ENCODE peak calls at places on chromosomes 13 and 19, in four cellular contexts. One of them, this sample, is unnamed.

GRCh38 chr13:114304346-114305034 is 9.8 kb upstream of the CHAMP1 start:
- DNase-seq in psoas muscle: peak; percentile 36
- DNase-seq in thoracic aorta: no peak
- DNase-seq in heart right ventricle: no peak
- DNase-seq in this sample: no peak

GRCh38 chr19:33687761-33688656 is 66.3 kb downstream of the CHST8 start:
- DNase-seq in heart right ventricle: no peak
- DNase-seq in thoracic aorta: no peak
- DNase-seq in psoas muscle: no peak
- DNase-seq in this sample: no peak

GRCh38 chr19:30865481-30865880 is 483.8 kb downstream of the TSHZ3 start:
- DNase-seq in heart right ventricle: no peak
- DNase-seq in psoas muscle: no peak
- DNase-seq in thoracic aorta: no peak
- DNase-seq in this sample: no peak

GRCh38 chr13:50735071-50735470 is 108.4 kb downstream of the DLEU7 start:
- DNase-seq in heart right ventricle: no peak
- DNase-seq in psoas muscle: no peak
- DNase-seq in thoracic aorta: no peak
- DNase-seq in this sample: no peak

GRCh38 chr19:58252102-58252685 is 23.5 kb downstream of the ZNF544 start:
- DNase-seq in psoas muscle: no peak
- DNase-seq in thoracic aorta: no peak
- DNase-seq in heart right ventricle: no peak
- DNase-seq in this sample: no peak

GRCh38 chr13:20945952-20946383 is 43.4 kb upstream of the XPO4 start:
- DNase-seq in thoracic aorta: no peak
- DNase-seq in heart right ventricle: peak; percentile 26
- DNase-seq in psoas muscle: no peak
- DNase-seq in this sample: peak; percentile 22

GRCh38 chr19:18589380-18590272 is 1.0 kb downstream of the REX1BD start:
- DNase-seq in thoracic aorta: no peak
- DNase-seq in heart right ventricle: peak; percentile 63
- DNase-seq in psoas muscle: peak; percentile 84
- DNase-seq in this sample: no peak

GRCh38 chr13:42279080-42279479 is 7.1 kb downstream of the AKAP11 start:
- DNase-seq in heart right ventricle: no peak
- DNase-seq in thoracic aorta: no peak
- DNase-seq in psoas muscle: no peak
- DNase-seq in this sample: no peak

GRCh38 chr13:46165485-46166220 is 16.3 kb downstream of the LCP1 start:
- DNase-seq in heart right ventricle: no peak
- DNase-seq in thoracic aorta: no peak
- DNase-seq in psoas muscle: no peak
- DNase-seq in this sample: no peak

DNA sequence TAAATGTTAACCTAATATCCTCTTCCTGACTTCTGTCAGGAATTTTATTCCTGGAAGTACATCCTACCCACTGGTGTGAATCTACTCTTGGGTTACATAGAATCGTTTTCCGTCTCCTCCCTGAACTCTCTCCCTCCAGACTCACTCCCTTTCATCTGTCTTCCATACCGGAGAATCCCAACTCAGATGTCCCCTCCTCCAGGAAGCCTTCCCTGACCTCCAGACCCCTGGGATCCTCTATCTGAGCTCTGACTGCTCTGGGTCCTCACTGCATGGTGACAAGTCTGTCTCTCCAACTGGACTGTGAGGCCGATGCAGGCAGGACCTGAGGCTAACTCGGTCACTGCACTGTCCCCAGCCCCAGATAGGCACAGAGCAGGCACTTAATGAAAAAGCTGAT is 24.6 kb downstream of the OPA3 start:
- DNase-seq in thoracic aorta: no peak
- DNase-seq in psoas muscle: no peak
- DNase-seq in heart right ventricle: no peak
- DNase-seq in this sample: no peak
- H3K27ac ChIP-seq in thoracic aorta: no peak overlapping the region
- H3K27ac ChIP-seq in psoas muscle: no peak overlapping the region
- H3K27ac ChIP-seq in heart right ventricle: peak overlapping the region; percentile 45
- H3K27ac ChIP-seq in this sample: no peak overlapping the region

DNA sequence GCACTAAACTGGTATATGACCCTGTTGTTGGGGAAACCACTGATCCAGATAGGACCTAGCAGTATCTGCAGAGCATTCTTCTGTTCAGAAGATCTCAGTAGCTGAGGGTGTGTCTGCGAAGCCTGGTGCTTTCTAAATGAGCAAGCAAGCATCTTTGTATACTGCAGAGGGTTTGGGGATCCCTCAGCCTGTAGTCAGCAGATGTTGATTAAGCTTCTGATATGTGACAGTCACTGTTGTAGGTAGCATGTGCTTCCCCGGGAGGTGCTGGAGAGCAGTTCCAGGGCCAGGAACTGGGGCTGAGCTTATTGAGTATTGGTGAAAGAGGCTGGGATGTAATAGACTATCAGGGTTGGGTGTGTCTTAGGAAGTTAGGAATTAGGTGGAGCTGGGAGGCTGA is 1.5 kb downstream of the SCAF1 start:
- DNase-seq in psoas muscle: peak; percentile 39
- DNase-seq in thoracic aorta: no peak
- DNase-seq in heart right ventricle: no peak
- DNase-seq in this sample: no peak
- H3K4me3 ChIP-seq in psoas muscle: peak overlapping the region; percentile 80
- H3K4me3 ChIP-seq in thoracic aorta: no peak overlapping the region
- H3K4me3 ChIP-seq in heart right ventricle: no peak overlapping the region
- H3K4me3 ChIP-seq in this sample: no peak overlapping the region

GRCh38 chr19:32471811-32472210 is 66.2 kb downstream of the DPY19L3 start:
- DNase-seq in thoracic aorta: no peak
- DNase-seq in psoas muscle: no peak
- DNase-seq in heart right ventricle: no peak
- DNase-seq in this sample: no peak

GRCh38 chr19:32471095-32471494 is 65.5 kb downstream of the DPY19L3 start:
- DNase-seq in psoas muscle: peak; percentile 66
- DNase-seq in heart right ventricle: peak; percentile 59
- DNase-seq in thoracic aorta: no peak
- DNase-seq in this sample: no peak

GRCh38 chr19:32469796-32470195 is 64.2 kb downstream of the DPY19L3 start:
- DNase-seq in heart right ventricle: no peak
- DNase-seq in psoas muscle: no peak
- DNase-seq in thoracic aorta: no peak
- DNase-seq in this sample: no peak

GRCh38 chr19:32480321-32480720 is 74.8 kb downstream of the DPY19L3 start:
- DNase-seq in psoas muscle: no peak
- DNase-seq in thoracic aorta: no peak
- DNase-seq in heart right ventricle: no peak
- DNase-seq in this sample: no peak

GRCh38 chr19:32475393-32475792 is 69.8 kb downstream of the DPY19L3 start:
- DNase-seq in psoas muscle: no peak
- DNase-seq in thoracic aorta: no peak
- DNase-seq in heart right ventricle: no peak
- DNase-seq in this sample: no peak
- H3K27ac ChIP-seq in psoas muscle: no peak overlapping the region
- H3K27ac ChIP-seq in thoracic aorta: no peak overlapping the region
- H3K27ac ChIP-seq in heart right ventricle: no peak overlapping the region
- H3K27ac ChIP-seq in this sample: no peak overlapping the region

DNA sequence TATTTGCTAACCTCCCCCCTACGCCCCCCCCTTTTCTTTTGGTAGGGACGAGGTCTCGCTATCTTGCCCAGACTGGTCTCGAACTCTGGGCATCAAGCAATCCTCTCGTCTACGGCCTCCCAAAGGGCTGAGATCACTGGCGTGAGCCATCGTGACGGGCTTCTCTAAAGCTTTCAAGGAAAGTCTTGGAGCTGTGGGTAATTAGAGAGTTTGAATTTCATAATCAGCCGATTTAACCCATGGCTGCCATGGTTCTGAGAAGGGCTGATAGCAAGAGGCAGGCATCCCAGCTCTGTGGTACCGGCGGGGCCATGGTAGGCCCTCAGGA is 679 bp upstream of the ABHD8 start:
- DNase-seq in heart right ventricle: no peak
- DNase-seq in psoas muscle: no peak
- DNase-seq in thoracic aorta: no peak
- DNase-seq in this sample: no peak
- H3K4me3 ChIP-seq in heart right ventricle: peak overlapping the region; percentile 92
- H3K4me3 ChIP-seq in psoas muscle: peak overlapping the region; percentile 93
- H3K4me3 ChIP-seq in thoracic aorta: peak overlapping the region; percentile 87
- H3K4me3 ChIP-seq in this sample: peak overlapping the region; percentile 79

GRCh38 chr19:35628565-35629331 is at the start of gene RBM42:
- DNase-seq in psoas muscle: peak; percentile 97
- DNase-seq in thoracic aorta: peak; percentile 96
- DNase-seq in heart right ventricle: peak; percentile 98
- DNase-seq in this sample: peak; percentile 97
- H3K27ac ChIP-seq in psoas muscle: peak within 1 kb of the TSS; percentile 94
- H3K27ac ChIP-seq in thoracic aorta: peak within 1 kb of the TSS; percentile 91
- H3K27ac ChIP-seq in heart right ventricle: peak within 1 kb of the TSS; percentile 96
- H3K27ac ChIP-seq in this sample: peak within 1 kb of the TSS; percentile 76

GRCh38 chr19:10568826-10569651 is at the start of gene CDKN2D:
- DNase-seq in thoracic aorta: peak; percentile 97
- DNase-seq in psoas muscle: peak; percentile 100
- DNase-seq in heart right ventricle: peak; percentile 100
- DNase-seq in this sample: peak; percentile 99

GRCh38 chr19:10566658-10567410 is 1.0 kb upstream of the KRI1 start:
- DNase-seq in heart right ventricle: no peak
- DNase-seq in psoas muscle: peak; percentile 63
- DNase-seq in thoracic aorta: no peak
- DNase-seq in this sample: no peak

GRCh38 chr19:10567696-10568443 is 909 bp downstream of the CDKN2D start:
- DNase-seq in thoracic aorta: no peak
- DNase-seq in heart right ventricle: no peak
- DNase-seq in psoas muscle: no peak
- DNase-seq in this sample: no peak

GRCh38 chr19:10566408-10566657 is 523 bp upstream of the KRI1 start:
- DNase-seq in heart right ventricle: no peak
- DNase-seq in thoracic aorta: no peak
- DNase-seq in psoas muscle: no peak
- DNase-seq in this sample: no peak

DNA sequence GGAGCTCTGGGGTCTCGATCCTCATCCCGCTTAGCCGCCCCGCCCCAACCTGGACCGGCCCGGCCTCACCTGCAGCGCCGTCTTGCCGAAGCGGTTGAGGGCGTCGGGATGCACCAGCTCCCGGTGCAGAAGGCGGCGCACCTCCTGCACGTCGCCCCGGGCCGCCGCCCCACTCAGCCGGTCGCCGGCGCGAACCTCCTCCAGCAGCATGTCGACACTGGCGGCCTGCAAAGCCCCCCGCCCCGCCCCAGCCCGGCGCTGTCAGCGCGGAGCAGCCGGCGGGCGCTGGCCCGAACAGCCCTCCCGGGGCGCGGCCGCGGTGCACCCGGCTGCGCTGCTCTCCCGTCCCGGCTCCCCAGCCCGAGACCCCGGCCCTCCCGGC is 344 bp downstream of the CDKN2D start:
- DNase-seq in thoracic aorta: no peak
- DNase-seq in heart right ventricle: peak; percentile 26
- DNase-seq in psoas muscle: no peak
- DNase-seq in this sample: no peak
- H3K4me3 ChIP-seq in thoracic aorta: peak overlapping the region; percentile 83
- H3K4me3 ChIP-seq in heart right ventricle: peak overlapping the region; percentile 94
- H3K4me3 ChIP-seq in psoas muscle: peak overlapping the region; percentile 92
- H3K4me3 ChIP-seq in this sample: peak overlapping the region; percentile 71

DNA sequence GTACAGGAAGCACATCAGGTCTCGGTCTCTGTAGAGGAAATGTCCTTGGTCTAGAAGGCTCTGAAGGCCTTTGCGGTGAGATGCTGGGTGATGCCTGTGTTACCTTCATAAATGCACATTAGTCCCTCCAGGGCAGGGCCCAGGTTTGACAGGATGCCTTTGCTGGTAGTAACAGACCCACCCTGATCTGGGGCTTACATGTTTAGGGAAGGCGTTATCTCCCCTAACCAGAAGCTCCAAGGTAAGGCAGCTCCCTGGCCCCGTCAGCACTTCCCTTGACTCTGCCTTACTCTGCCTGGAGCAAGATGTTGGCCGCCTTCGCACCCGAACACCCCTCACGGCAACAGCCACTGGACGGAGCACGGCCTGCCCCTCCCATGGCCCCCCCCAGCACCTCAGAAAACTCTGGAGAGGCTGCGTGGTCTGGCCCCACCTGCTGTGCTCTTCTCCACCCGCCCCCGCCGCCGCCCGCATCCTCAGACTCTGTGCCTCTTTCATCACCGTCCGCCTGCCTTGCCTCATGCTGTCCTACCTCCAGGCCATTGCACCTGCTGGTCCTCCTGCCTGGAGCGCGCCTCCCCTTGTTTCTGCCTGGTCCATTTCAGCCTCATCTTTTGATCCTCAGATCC is 9.1 kb downstream of the AP2A1 start:
- DNase-seq in heart right ventricle: no peak
- DNase-seq in thoracic aorta: no peak
- DNase-seq in psoas muscle: no peak
- DNase-seq in this sample: no peak
- H3K27ac ChIP-seq in heart right ventricle: no peak overlapping the region
- H3K27ac ChIP-seq in thoracic aorta: no peak overlapping the region
- H3K27ac ChIP-seq in psoas muscle: no peak overlapping the region
- H3K27ac ChIP-seq in this sample: no peak overlapping the region

GRCh38 chr19:40422428-40423226 is 3.2 kb downstream of the SERTAD1 start:
- DNase-seq in heart right ventricle: no peak
- DNase-seq in thoracic aorta: no peak
- DNase-seq in psoas muscle: no peak
- DNase-seq in this sample: no peak

GRCh38 chr19:40424637-40425449 is 949 bp downstream of the SERTAD1 start:
- DNase-seq in psoas muscle: no peak
- DNase-seq in heart right ventricle: no peak
- DNase-seq in thoracic aorta: no peak
- DNase-seq in this sample: no peak

GRCh38 chr19:40425450-40426287 is at the start of gene SERTAD1:
- DNase-seq in thoracic aorta: peak; percentile 97
- DNase-seq in psoas muscle: peak; percentile 100
- DNase-seq in heart right ventricle: peak; percentile 100
- DNase-seq in this sample: peak; percentile 100

GRCh38 chr19:40423227-40423566 is 2.6 kb downstream of the SERTAD1 start:
- DNase-seq in psoas muscle: no peak
- DNase-seq in heart right ventricle: no peak
- DNase-seq in thoracic aorta: no peak
- DNase-seq in this sample: no peak

DNA sequence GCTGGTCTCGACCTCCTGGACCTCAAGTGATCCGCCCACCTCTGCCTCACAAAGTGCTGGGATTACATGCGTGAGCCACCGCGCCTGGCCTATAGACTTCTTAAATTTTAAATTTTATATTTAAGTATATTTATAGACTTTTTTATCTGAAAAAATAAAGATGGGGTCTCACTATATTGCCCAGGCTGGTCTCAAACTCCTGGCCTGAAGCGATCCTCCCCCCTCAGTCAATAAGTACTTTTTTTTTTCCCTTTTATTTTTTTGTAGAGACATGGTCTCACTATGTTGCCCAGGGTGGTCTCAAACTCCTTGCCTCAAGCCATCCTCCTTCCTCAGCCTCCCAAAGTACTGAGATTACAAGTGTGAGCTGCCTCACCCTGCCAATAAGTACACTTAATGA is 1.9 kb downstream of the SERTAD1 start:
- DNase-seq in psoas muscle: no peak
- DNase-seq in heart right ventricle: no peak
- DNase-seq in thoracic aorta: no peak
- DNase-seq in this sample: no peak
- H3K4me3 ChIP-seq in psoas muscle: peak overlapping the region; percentile 88
- H3K4me3 ChIP-seq in heart right ventricle: peak overlapping the region; percentile 85
- H3K4me3 ChIP-seq in thoracic aorta: peak overlapping the region; percentile 83
- H3K4me3 ChIP-seq in this sample: no peak overlapping the region

This sample was measured in tibial nerve.